ENCODE peak calls at places on chromosomes 2 and 18, in ten cellular contexts. N is breast epithelium, F is neural progenitor cell, D is psoas muscle, S is foreskin fibroblast, W is fibroblast of pulmonary artery, V is omental fat pad, X is BE2C, H is bronchial epithelial cell, K is adrenal gland. Z is an unnamed sample.

GRCh38 chr2:191049728-191050639 is 36.0 kb upstream of the STAT1 start:
- DNase-seq in N (no peak), X (no peak), D (no peak), S (peak; percentile 63), H (no peak), F (peak; percentile 24), W (peak; percentile 75), K (no peak), V (no peak), Z (no peak)

GRCh38 chr18:65477450-65477849 is 273.4 kb upstream of the CDH7 start:
- DNase-seq in K (no peak), H (no peak), D (no peak), V (no peak), W (no peak), X (peak; percentile 48), F (no peak), S (no peak), N (no peak), Z (no peak)

GRCh38 chr2:157420771-157421323 is 23.0 kb downstream of the CYTIP start:
- DNase-seq in V (no peak), K (no peak), S (no peak), W (peak; percentile 41), D (no peak), N (no peak), F (no peak), X (no peak), H (no peak), Z (no peak)

GRCh38 chr2:62197609-62198236 is 1.8 kb downstream of the B3GNT2 start:
- DNase-seq in V (no peak), D (peak; percentile 66), S (no peak), X (no peak), H (peak; percentile 12), W (no peak), K (peak; percentile 40), N (no peak), F (peak; percentile 92), Z (peak; percentile 36)

GRCh38 chr2:73985318-73986084 is 791 bp downstream of the TET3 start:
- DNase-seq in F (peak; percentile 84), D (peak; percentile 75), V (no peak), W (no peak), H (no peak), S (no peak), N (no peak), K (peak; percentile 45), X (no peak), Z (no peak)

GRCh38 chr2:67260348-67261277 is 136.5 kb upstream of the ETAA1 start:
- DNase-seq in D (peak; percentile 71), N (no peak), W (peak; percentile 98), V (peak; percentile 25), S (peak; percentile 95), X (peak; percentile 7), F (no peak), H (peak; percentile 82), K (peak; percentile 33), Z (peak; percentile 21)

GRCh38 chr2:32627441-32627900 is 379 bp upstream of the TTC27 start:
- DNase-seq in D (peak; percentile 68), N (peak; percentile 21), V (no peak), K (peak; percentile 55), S (peak; percentile 61), W (peak; percentile 53), X (peak; percentile 19), F (peak; percentile 66), H (peak; percentile 54), Z (peak; percentile 20)

GRCh38 chr18:79043288-79043687 is 25.9 kb upstream of the ATP9B start:
- DNase-seq in F (no peak), S (no peak), V (no peak), X (no peak), K (no peak), H (no peak), D (no peak), W (no peak), N (no peak), Z (no peak)

GRCh38 chr2:192534076-192534475 is 339.3 kb upstream of the TMEFF2 start:
- DNase-seq in W (no peak), F (no peak), K (no peak), V (no peak), X (no peak), N (no peak), S (no peak), D (no peak), H (peak; percentile 22), Z (no peak)

GRCh38 chr2:217477583-217477982 is 525.2 kb downstream of the TNS1 start:
- DNase-seq in W (no peak), V (no peak), D (no peak), H (no peak), S (no peak), N (no peak), X (no peak), F (no peak), K (no peak), Z (no peak)
- TF ChIP-seq CTCF in W (no peak), V (no peak), D (no peak), H (no peak), S (no peak), N (no peak), X (peak; percentile 18), F (no peak), K (no peak), Z (no peak)

DNA sequence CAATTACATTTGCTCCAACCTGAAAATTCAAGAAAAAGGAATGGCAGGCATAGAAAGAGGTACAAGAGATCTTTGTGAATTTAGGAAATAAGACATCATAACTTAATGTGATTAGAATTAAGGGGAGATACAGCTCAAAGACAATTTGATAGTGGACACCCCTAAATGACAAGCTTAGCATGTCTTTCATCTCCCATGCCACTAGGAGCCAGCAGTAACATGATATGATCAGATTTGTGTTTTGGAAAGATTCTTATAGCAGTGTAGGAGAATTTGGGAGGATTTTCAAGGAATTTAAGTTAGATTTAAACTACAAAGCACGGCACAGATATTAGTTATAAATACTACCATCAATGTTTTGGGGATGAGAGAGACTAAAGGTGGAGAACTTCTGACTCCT is 340.8 kb downstream of the RDH14 start:
- DNase-seq in N (no peak), F (no peak), X (no peak), V (no peak), D (no peak), H (peak; percentile 17), K (no peak), S (peak; percentile 6), W (peak; percentile 20), Z (no peak)
- TF ChIP-seq CTCF in N (no peak), F (no peak), X (no peak), V (no peak), D (no peak), H (peak; percentile 10), K (no peak), S (peak; percentile 33), W (peak; percentile 41), Z (no peak)

GRCh38 chr18:36188912-36189311 is 1.6 kb downstream of the MOCOS start:
- DNase-seq in V (no peak), W (no peak), X (no peak), D (no peak), N (no peak), F (peak; percentile 31), K (no peak), S (no peak), H (no peak), Z (no peak)
- TF ChIP-seq CTCF in V (no peak), W (no peak), X (no peak), D (no peak), N (no peak), F (no peak), K (no peak), S (no peak), H (no peak), Z (no peak)

DNA sequence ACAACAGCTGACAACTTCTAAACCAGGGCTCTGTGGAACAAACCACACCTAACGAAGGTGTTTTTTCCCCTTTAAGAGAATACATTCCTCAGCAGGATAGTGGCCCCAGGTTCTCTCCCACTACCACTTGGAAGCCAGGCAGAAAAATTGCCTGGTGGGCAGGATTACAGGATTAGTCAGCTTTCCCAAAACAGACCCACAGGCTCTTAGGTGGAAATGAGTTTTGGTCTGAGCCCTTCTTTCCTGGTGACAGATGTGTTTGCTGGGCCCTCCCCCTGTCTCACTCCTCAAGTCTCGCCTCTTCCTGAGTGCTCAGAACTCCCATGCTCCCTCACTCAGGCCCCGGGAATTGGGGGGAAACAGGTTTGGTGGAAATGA is 139.4 kb upstream of the HAAO start:
- DNase-seq in X (no peak), H (peak; percentile 47), D (no peak), K (no peak), S (no peak), V (no peak), N (no peak), W (no peak), F (no peak), Z (no peak)
- TF ChIP-seq CTCF in X (no peak), H (no peak), D (no peak), K (no peak), S (no peak), V (no peak), N (no peak), W (no peak), F (no peak), Z (no peak)

DNA sequence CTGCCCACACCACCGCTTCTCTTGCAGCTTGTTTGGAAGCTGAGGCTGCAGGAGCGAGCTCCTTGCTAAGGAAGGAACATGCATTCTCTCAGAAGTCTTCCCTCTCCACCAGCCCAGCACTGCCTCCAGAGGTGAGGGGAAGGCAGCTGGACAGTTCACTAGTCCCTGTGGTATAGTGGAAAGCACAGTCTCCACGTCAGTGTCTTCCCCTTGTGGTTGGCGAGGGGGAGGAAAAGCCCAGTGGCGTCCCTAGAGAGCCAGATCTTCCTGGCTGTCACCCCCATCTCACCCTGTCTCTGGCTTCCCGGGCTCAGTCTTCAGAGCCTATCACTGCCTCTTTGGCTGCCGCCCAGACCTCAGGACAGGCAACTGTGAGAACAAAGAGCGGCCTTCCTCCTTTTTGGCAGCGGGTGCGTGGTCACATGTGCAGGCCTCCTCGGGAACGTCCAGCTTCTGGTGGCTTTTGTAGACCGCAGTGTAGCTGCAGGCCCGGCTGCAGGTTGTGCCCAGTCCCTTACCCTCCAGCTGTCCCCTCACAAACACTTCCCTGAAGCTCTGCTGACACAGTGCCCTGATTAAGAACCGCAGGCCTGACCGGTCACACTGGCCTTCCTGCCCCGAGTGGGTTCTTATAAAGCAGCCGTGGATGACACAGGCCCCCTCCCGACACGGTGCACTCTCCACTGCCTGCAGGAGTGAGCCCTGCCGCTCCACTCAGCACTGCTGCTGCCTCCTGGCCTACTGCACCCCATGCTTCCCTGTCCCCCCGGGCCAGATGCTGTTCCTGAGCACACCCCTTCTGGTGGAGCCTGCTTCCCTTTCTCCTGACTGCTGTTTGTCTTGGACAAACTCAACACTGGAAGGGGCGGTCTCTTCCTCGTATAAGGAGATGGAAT is 90.9 kb downstream of the RNF144A start:
- DNase-seq in X (peak; percentile 93), V (no peak), K (peak; percentile 93), S (no peak), D (peak; percentile 95), W (peak; percentile 93), F (no peak), N (peak; percentile 76), H (no peak), Z (no peak)
- TF ChIP-seq CTCF in X (peak; percentile 70), V (no peak), K (peak; percentile 54), S (peak; percentile 17), D (peak; percentile 55), W (peak; percentile 59), F (no peak), N (peak; percentile 36), H (no peak), Z (no peak)

GRCh38 chr2:28960401-28960800 is 20.7 kb upstream of the TOGARAM2 start:
- DNase-seq in V (no peak), K (no peak), D (no peak), S (no peak), X (no peak), N (no peak), H (no peak), F (no peak), W (no peak), Z (no peak)
- TF ChIP-seq CTCF in V (no peak), K (no peak), D (no peak), S (no peak), X (no peak), N (no peak), H (no peak), F (no peak), W (no peak), Z (no peak)